ENCODE peak calls at places on chromosomes 4 and X, in ten cellular contexts. One of them, this sample, is unnamed.

GRCh38 chr4:124334119-124334518 is 378.4 kb downstream of the ANKRD50 start:
- DNase-seq in stimulated activated CD8-positive, alpha-beta memory T cell treated with anti-CD3 and anti-CD28 coated beads, Interleukin-4, amount 100 ng/mL, for 48 hours: no peak
- DNase-seq in NCI-H1105: peak
- DNase-seq in GM03348: peak
- DNase-seq in small intestine: peak
- DNase-seq in thyroid gland: peak
- DNase-seq in neural crest cell: peak
- DNase-seq in amygdala: no peak
- DNase-seq in astrocyte of the spinal cord: peak
- DNase-seq in GM18507: no peak
- DNase-seq in this sample: peak

GRCh38 chrX:118627084-118627758 is 100.2 kb upstream of the IL13RA1 start:
- DNase-seq in stimulated activated CD8-positive, alpha-beta memory T cell treated with anti-CD3 and anti-CD28 coated beads, Interleukin-4, amount 100 ng/mL, for 48 hours: no peak
- DNase-seq in NCI-H1105: no peak
- DNase-seq in GM03348: peak
- DNase-seq in small intestine: peak
- DNase-seq in thyroid gland: no peak
- DNase-seq in neural crest cell: no peak
- DNase-seq in amygdala: no peak
- DNase-seq in astrocyte of the spinal cord: no peak
- DNase-seq in GM18507: no peak
- DNase-seq in this sample: peak

GRCh38 chrX:150616179-150616862 is 47.9 kb downstream of the MTM1 start:
- DNase-seq in stimulated activated CD8-positive, alpha-beta memory T cell treated with anti-CD3 and anti-CD28 coated beads, Interleukin-4, amount 100 ng/mL, for 48 hours: no peak
- DNase-seq in NCI-H1105: no peak
- DNase-seq in GM03348: no peak
- DNase-seq in small intestine: no peak
- DNase-seq in thyroid gland: no peak
- DNase-seq in neural crest cell: no peak
- DNase-seq in amygdala: no peak
- DNase-seq in astrocyte of the spinal cord: no peak
- DNase-seq in GM18507: no peak
- DNase-seq in this sample: no peak

GRCh38 chrX:68731254-68731653 is 83.8 kb downstream of the STARD8 start:
- DNase-seq in stimulated activated CD8-positive, alpha-beta memory T cell treated with anti-CD3 and anti-CD28 coated beads, Interleukin-4, amount 100 ng/mL, for 48 hours: no peak
- DNase-seq in NCI-H1105: no peak
- DNase-seq in GM03348: no peak
- DNase-seq in small intestine: no peak
- DNase-seq in thyroid gland: no peak
- DNase-seq in neural crest cell: no peak
- DNase-seq in amygdala: no peak
- DNase-seq in astrocyte of the spinal cord: no peak
- DNase-seq in GM18507: no peak
- DNase-seq in this sample: no peak

GRCh38 chrX:55709735-55710134 is 7.8 kb upstream of the RRAGB start:
- DNase-seq in stimulated activated CD8-positive, alpha-beta memory T cell treated with anti-CD3 and anti-CD28 coated beads, Interleukin-4, amount 100 ng/mL, for 48 hours: no peak
- DNase-seq in NCI-H1105: no peak
- DNase-seq in GM03348: no peak
- DNase-seq in small intestine: no peak
- DNase-seq in thyroid gland: no peak
- DNase-seq in neural crest cell: no peak
- DNase-seq in amygdala: no peak
- DNase-seq in astrocyte of the spinal cord: peak
- DNase-seq in GM18507: no peak
- DNase-seq in this sample: peak

GRCh38 chr4:48197643-48198237 is 63.7 kb upstream of the TXK start:
- DNase-seq in stimulated activated CD8-positive, alpha-beta memory T cell treated with anti-CD3 and anti-CD28 coated beads, Interleukin-4, amount 100 ng/mL, for 48 hours: no peak
- DNase-seq in NCI-H1105: no peak
- DNase-seq in GM03348: no peak
- DNase-seq in small intestine: no peak
- DNase-seq in thyroid gland: no peak
- DNase-seq in neural crest cell: no peak
- DNase-seq in amygdala: no peak
- DNase-seq in astrocyte of the spinal cord: no peak
- DNase-seq in GM18507: no peak
- DNase-seq in this sample: no peak

GRCh38 chr4:109729155-109729562 is 711 bp downstream of the PLA2G12A start:
- DNase-seq in stimulated activated CD8-positive, alpha-beta memory T cell treated with anti-CD3 and anti-CD28 coated beads, Interleukin-4, amount 100 ng/mL, for 48 hours: no peak
- DNase-seq in NCI-H1105: no peak
- DNase-seq in GM03348: peak
- DNase-seq in small intestine: peak
- DNase-seq in thyroid gland: no peak
- DNase-seq in neural crest cell: no peak
- DNase-seq in amygdala: no peak
- DNase-seq in astrocyte of the spinal cord: peak
- DNase-seq in GM18507: no peak
- DNase-seq in this sample: peak

GRCh38 chrX:53028678-53029077 is 19.9 kb upstream of the GPR173 start:
- DNase-seq in stimulated activated CD8-positive, alpha-beta memory T cell treated with anti-CD3 and anti-CD28 coated beads, Interleukin-4, amount 100 ng/mL, for 48 hours: no peak
- DNase-seq in NCI-H1105: no peak
- DNase-seq in GM03348: no peak
- DNase-seq in small intestine: no peak
- DNase-seq in thyroid gland: no peak
- DNase-seq in neural crest cell: no peak
- DNase-seq in amygdala: no peak
- DNase-seq in astrocyte of the spinal cord: no peak
- DNase-seq in GM18507: no peak
- DNase-seq in this sample: no peak

GRCh38 chr4:182827981-182828677 is 89.1 kb downstream of the DCTD start:
- DNase-seq in stimulated activated CD8-positive, alpha-beta memory T cell treated with anti-CD3 and anti-CD28 coated beads, Interleukin-4, amount 100 ng/mL, for 48 hours: no peak
- DNase-seq in NCI-H1105: no peak
- DNase-seq in GM03348: no peak
- DNase-seq in small intestine: no peak
- DNase-seq in thyroid gland: no peak
- DNase-seq in neural crest cell: no peak
- DNase-seq in amygdala: no peak
- DNase-seq in astrocyte of the spinal cord: no peak
- DNase-seq in GM18507: no peak
- DNase-seq in this sample: no peak

GRCh38 chr4:2433609-2434350 is 15.0 kb downstream of the CFAP99 start:
- DNase-seq in stimulated activated CD8-positive, alpha-beta memory T cell treated with anti-CD3 and anti-CD28 coated beads, Interleukin-4, amount 100 ng/mL, for 48 hours: no peak
- DNase-seq in NCI-H1105: no peak
- DNase-seq in GM03348: no peak
- DNase-seq in small intestine: no peak
- DNase-seq in thyroid gland: no peak
- DNase-seq in neural crest cell: no peak
- DNase-seq in amygdala: no peak
- DNase-seq in astrocyte of the spinal cord: no peak
- DNase-seq in GM18507: no peak
- DNase-seq in this sample: no peak

GRCh38 chrX:154123241-154124219 is 20.5 kb upstream of the OPN1LW start:
- DNase-seq in stimulated activated CD8-positive, alpha-beta memory T cell treated with anti-CD3 and anti-CD28 coated beads, Interleukin-4, amount 100 ng/mL, for 48 hours: peak
- DNase-seq in NCI-H1105: no peak
- DNase-seq in GM03348: no peak
- DNase-seq in small intestine: peak
- DNase-seq in thyroid gland: no peak
- DNase-seq in neural crest cell: no peak
- DNase-seq in amygdala: no peak
- DNase-seq in astrocyte of the spinal cord: no peak
- DNase-seq in GM18507: peak
- DNase-seq in this sample: no peak

GRCh38 chr4:150477869-150478268 is 104.1 kb upstream of the MAB21L2 start:
- DNase-seq in stimulated activated CD8-positive, alpha-beta memory T cell treated with anti-CD3 and anti-CD28 coated beads, Interleukin-4, amount 100 ng/mL, for 48 hours: no peak
- DNase-seq in NCI-H1105: no peak
- DNase-seq in GM03348: no peak
- DNase-seq in small intestine: no peak
- DNase-seq in thyroid gland: no peak
- DNase-seq in neural crest cell: no peak
- DNase-seq in amygdala: no peak
- DNase-seq in astrocyte of the spinal cord: no peak
- DNase-seq in GM18507: no peak
- DNase-seq in this sample: no peak

GRCh38 chrX:151402719-151403390 is 5.8 kb downstream of the VMA21 start:
- DNase-seq in stimulated activated CD8-positive, alpha-beta memory T cell treated with anti-CD3 and anti-CD28 coated beads, Interleukin-4, amount 100 ng/mL, for 48 hours: no peak
- DNase-seq in NCI-H1105: peak
- DNase-seq in GM03348: no peak
- DNase-seq in small intestine: peak
- DNase-seq in thyroid gland: peak
- DNase-seq in neural crest cell: no peak
- DNase-seq in amygdala: no peak
- DNase-seq in astrocyte of the spinal cord: no peak
- DNase-seq in GM18507: no peak
- DNase-seq in this sample: no peak

GRCh38 chrX:9171841-9172240 is 137.9 kb upstream of the FAM9B start:
- DNase-seq in stimulated activated CD8-positive, alpha-beta memory T cell treated with anti-CD3 and anti-CD28 coated beads, Interleukin-4, amount 100 ng/mL, for 48 hours: no peak
- DNase-seq in NCI-H1105: no peak
- DNase-seq in GM03348: no peak
- DNase-seq in small intestine: no peak
- DNase-seq in thyroid gland: no peak
- DNase-seq in neural crest cell: no peak
- DNase-seq in amygdala: no peak
- DNase-seq in astrocyte of the spinal cord: peak
- DNase-seq in GM18507: no peak
- DNase-seq in this sample: peak

GRCh38 chr4:156959298-156959702 is 12.3 kb downstream of the PDGFC start:
- DNase-seq in stimulated activated CD8-positive, alpha-beta memory T cell treated with anti-CD3 and anti-CD28 coated beads, Interleukin-4, amount 100 ng/mL, for 48 hours: no peak
- DNase-seq in NCI-H1105: no peak
- DNase-seq in GM03348: no peak
- DNase-seq in small intestine: no peak
- DNase-seq in thyroid gland: no peak
- DNase-seq in neural crest cell: no peak
- DNase-seq in amygdala: no peak
- DNase-seq in astrocyte of the spinal cord: peak
- DNase-seq in GM18507: no peak
- DNase-seq in this sample: no peak

GRCh38 chrX:31931225-31931624 is 859.4 kb upstream of the FTHL17 start:
- DNase-seq in stimulated activated CD8-positive, alpha-beta memory T cell treated with anti-CD3 and anti-CD28 coated beads, Interleukin-4, amount 100 ng/mL, for 48 hours: no peak
- DNase-seq in NCI-H1105: no peak
- DNase-seq in GM03348: peak
- DNase-seq in small intestine: peak
- DNase-seq in thyroid gland: no peak
- DNase-seq in neural crest cell: no peak
- DNase-seq in amygdala: no peak
- DNase-seq in astrocyte of the spinal cord: peak
- DNase-seq in GM18507: no peak
- DNase-seq in this sample: no peak

GRCh38 chr4:159390648-159391047 is 287.8 kb downstream of the RAPGEF2 start:
- DNase-seq in stimulated activated CD8-positive, alpha-beta memory T cell treated with anti-CD3 and anti-CD28 coated beads, Interleukin-4, amount 100 ng/mL, for 48 hours: no peak
- DNase-seq in NCI-H1105: no peak
- DNase-seq in GM03348: peak
- DNase-seq in small intestine: no peak
- DNase-seq in thyroid gland: no peak
- DNase-seq in neural crest cell: no peak
- DNase-seq in amygdala: no peak
- DNase-seq in astrocyte of the spinal cord: peak
- DNase-seq in GM18507: no peak
- DNase-seq in this sample: no peak

GRCh38 chr4:184306949-184307348 is 89.3 kb upstream of the ENPP6 start:
- DNase-seq in stimulated activated CD8-positive, alpha-beta memory T cell treated with anti-CD3 and anti-CD28 coated beads, Interleukin-4, amount 100 ng/mL, for 48 hours: no peak
- DNase-seq in NCI-H1105: no peak
- DNase-seq in GM03348: no peak
- DNase-seq in small intestine: no peak
- DNase-seq in thyroid gland: no peak
- DNase-seq in neural crest cell: no peak
- DNase-seq in amygdala: no peak
- DNase-seq in astrocyte of the spinal cord: peak
- DNase-seq in GM18507: no peak
- DNase-seq in this sample: no peak

GRCh38 chrX:12223650-12224049 is 85.4 kb downstream of the FRMPD4 start:
- DNase-seq in stimulated activated CD8-positive, alpha-beta memory T cell treated with anti-CD3 and anti-CD28 coated beads, Interleukin-4, amount 100 ng/mL, for 48 hours: no peak
- DNase-seq in NCI-H1105: no peak
- DNase-seq in GM03348: no peak
- DNase-seq in small intestine: no peak
- DNase-seq in thyroid gland: no peak
- DNase-seq in neural crest cell: no peak
- DNase-seq in amygdala: no peak
- DNase-seq in astrocyte of the spinal cord: peak
- DNase-seq in GM18507: no peak
- DNase-seq in this sample: peak

GRCh38 chr4:107248571-107248970 is 212.5 kb upstream of the DKK2 start:
- DNase-seq in stimulated activated CD8-positive, alpha-beta memory T cell treated with anti-CD3 and anti-CD28 coated beads, Interleukin-4, amount 100 ng/mL, for 48 hours: no peak
- DNase-seq in NCI-H1105: no peak
- DNase-seq in GM03348: no peak
- DNase-seq in small intestine: no peak
- DNase-seq in thyroid gland: no peak
- DNase-seq in neural crest cell: no peak
- DNase-seq in amygdala: no peak
- DNase-seq in astrocyte of the spinal cord: peak
- DNase-seq in GM18507: no peak
- DNase-seq in this sample: no peak

GRCh38 chr4:62482355-62482754 is 1282.2 kb downstream of the ADGRL3 start:
- DNase-seq in stimulated activated CD8-positive, alpha-beta memory T cell treated with anti-CD3 and anti-CD28 coated beads, Interleukin-4, amount 100 ng/mL, for 48 hours: no peak
- DNase-seq in NCI-H1105: no peak
- DNase-seq in GM03348: no peak
- DNase-seq in small intestine: no peak
- DNase-seq in thyroid gland: no peak
- DNase-seq in neural crest cell: no peak
- DNase-seq in amygdala: no peak
- DNase-seq in astrocyte of the spinal cord: no peak
- DNase-seq in GM18507: no peak
- DNase-seq in this sample: no peak

GRCh38 chr4:168999836-169000235 is 10.2 kb downstream of the CBR4 start:
- DNase-seq in stimulated activated CD8-positive, alpha-beta memory T cell treated with anti-CD3 and anti-CD28 coated beads, Interleukin-4, amount 100 ng/mL, for 48 hours: no peak
- DNase-seq in NCI-H1105: no peak
- DNase-seq in GM03348: no peak
- DNase-seq in small intestine: no peak
- DNase-seq in thyroid gland: no peak
- DNase-seq in neural crest cell: no peak
- DNase-seq in amygdala: no peak
- DNase-seq in astrocyte of the spinal cord: no peak
- DNase-seq in GM18507: no peak
- DNase-seq in this sample: no peak

GRCh38 chr4:159015862-159016261 is 87.0 kb upstream of the RAPGEF2 start:
- DNase-seq in stimulated activated CD8-positive, alpha-beta memory T cell treated with anti-CD3 and anti-CD28 coated beads, Interleukin-4, amount 100 ng/mL, for 48 hours: no peak
- DNase-seq in NCI-H1105: no peak
- DNase-seq in GM03348: peak
- DNase-seq in small intestine: no peak
- DNase-seq in thyroid gland: no peak
- DNase-seq in neural crest cell: no peak
- DNase-seq in amygdala: no peak
- DNase-seq in astrocyte of the spinal cord: no peak
- DNase-seq in GM18507: no peak
- DNase-seq in this sample: no peak

GRCh38 chr4:81207793-81208192 is 7.2 kb downstream of the PRKG2 start:
- DNase-seq in stimulated activated CD8-positive, alpha-beta memory T cell treated with anti-CD3 and anti-CD28 coated beads, Interleukin-4, amount 100 ng/mL, for 48 hours: no peak
- DNase-seq in NCI-H1105: no peak
- DNase-seq in GM03348: peak
- DNase-seq in small intestine: peak
- DNase-seq in thyroid gland: no peak
- DNase-seq in neural crest cell: no peak
- DNase-seq in amygdala: no peak
- DNase-seq in astrocyte of the spinal cord: peak
- DNase-seq in GM18507: no peak
- DNase-seq in this sample: no peak

GRCh38 chr4:2781911-2782310 is 11.0 kb upstream of the SH3BP2 start:
- DNase-seq in stimulated activated CD8-positive, alpha-beta memory T cell treated with anti-CD3 and anti-CD28 coated beads, Interleukin-4, amount 100 ng/mL, for 48 hours: no peak
- DNase-seq in NCI-H1105: no peak
- DNase-seq in GM03348: no peak
- DNase-seq in small intestine: no peak
- DNase-seq in thyroid gland: no peak
- DNase-seq in neural crest cell: no peak
- DNase-seq in amygdala: no peak
- DNase-seq in astrocyte of the spinal cord: no peak
- DNase-seq in GM18507: no peak
- DNase-seq in this sample: no peak

GRCh38 chr4:115126487-115126886 is 13.1 kb upstream of the NDST4 start:
- DNase-seq in stimulated activated CD8-positive, alpha-beta memory T cell treated with anti-CD3 and anti-CD28 coated beads, Interleukin-4, amount 100 ng/mL, for 48 hours: no peak
- DNase-seq in NCI-H1105: no peak
- DNase-seq in GM03348: no peak
- DNase-seq in small intestine: no peak
- DNase-seq in thyroid gland: peak
- DNase-seq in neural crest cell: no peak
- DNase-seq in amygdala: no peak
- DNase-seq in astrocyte of the spinal cord: peak
- DNase-seq in GM18507: no peak
- DNase-seq in this sample: no peak

GRCh38 chr4:115664285-115664684 is 550.9 kb upstream of the NDST4 start:
- DNase-seq in stimulated activated CD8-positive, alpha-beta memory T cell treated with anti-CD3 and anti-CD28 coated beads, Interleukin-4, amount 100 ng/mL, for 48 hours: no peak
- DNase-seq in NCI-H1105: no peak
- DNase-seq in GM03348: no peak
- DNase-seq in small intestine: no peak
- DNase-seq in thyroid gland: no peak
- DNase-seq in neural crest cell: no peak
- DNase-seq in amygdala: no peak
- DNase-seq in astrocyte of the spinal cord: no peak
- DNase-seq in GM18507: no peak
- DNase-seq in this sample: no peak

GRCh38 chr4:26410385-26411293 is 79.6 kb downstream of the CCKAR start:
- DNase-seq in stimulated activated CD8-positive, alpha-beta memory T cell treated with anti-CD3 and anti-CD28 coated beads, Interleukin-4, amount 100 ng/mL, for 48 hours: no peak
- DNase-seq in NCI-H1105: no peak
- DNase-seq in GM03348: peak
- DNase-seq in small intestine: peak
- DNase-seq in thyroid gland: no peak
- DNase-seq in neural crest cell: peak
- DNase-seq in amygdala: no peak
- DNase-seq in astrocyte of the spinal cord: peak
- DNase-seq in GM18507: peak
- DNase-seq in this sample: peak